ENCODE peak calls at places on chromosomes 16 and 17, in six cellular contexts. One of them, this sample, is unnamed.
A peak's percentile ranks its signal among the peaks of the same experiment; 100 is the strongest.

GRCh38 chr16:86396318-86396882 is 113.9 kb upstream of the FOXF1 start:
- DNase-seq in AG10803: peak; percentile 91
- DNase-seq in stimulated activated CD4-positive, alpha-beta T cell treated with anti-CD3 and anti-CD28 coated beads, TNF-alpha, amount 100 ng/mL, for 48 hours: no peak
- DNase-seq in EH: peak; percentile 91
- DNase-seq in CD4-positive, alpha-beta T cell: no peak
- DNase-seq in mucosa of gallbladder: peak; percentile 55
- DNase-seq in this sample: no peak

GRCh38 chr17:42603318-42603717 is 5.9 kb downstream of the RETREG3 start:
- DNase-seq in AG10803: no peak
- DNase-seq in stimulated activated CD4-positive, alpha-beta T cell treated with anti-CD3 and anti-CD28 coated beads, TNF-alpha, amount 100 ng/mL, for 48 hours: no peak
- DNase-seq in EH: no peak
- DNase-seq in CD4-positive, alpha-beta T cell: no peak
- DNase-seq in mucosa of gallbladder: no peak
- DNase-seq in this sample: no peak

GRCh38 chr16:13885700-13886099 is 34.3 kb upstream of the ERCC4 start:
- DNase-seq in AG10803: no peak
- DNase-seq in stimulated activated CD4-positive, alpha-beta T cell treated with anti-CD3 and anti-CD28 coated beads, TNF-alpha, amount 100 ng/mL, for 48 hours: no peak
- DNase-seq in EH: no peak
- DNase-seq in CD4-positive, alpha-beta T cell: no peak
- DNase-seq in mucosa of gallbladder: no peak
- DNase-seq in this sample: no peak

GRCh38 chr17:81999975-82000802 is 22.5 kb downstream of the CENPX start:
- DNase-seq in AG10803: no peak
- DNase-seq in stimulated activated CD4-positive, alpha-beta T cell treated with anti-CD3 and anti-CD28 coated beads, TNF-alpha, amount 100 ng/mL, for 48 hours: no peak
- DNase-seq in EH: no peak
- DNase-seq in CD4-positive, alpha-beta T cell: no peak
- DNase-seq in mucosa of gallbladder: no peak
- DNase-seq in this sample: no peak

GRCh38 chr17:17235212-17236174 is 1.5 kb downstream of the FLCN start:
- DNase-seq in AG10803: peak; percentile 35
- DNase-seq in stimulated activated CD4-positive, alpha-beta T cell treated with anti-CD3 and anti-CD28 coated beads, TNF-alpha, amount 100 ng/mL, for 48 hours: no peak
- DNase-seq in EH: peak; percentile 58
- DNase-seq in CD4-positive, alpha-beta T cell: no peak
- DNase-seq in mucosa of gallbladder: no peak
- DNase-seq in this sample: no peak

GRCh38 chr16:29994613-29995329 is 646 bp downstream of the HIRIP3 start:
- DNase-seq in AG10803: peak; percentile 33
- DNase-seq in stimulated activated CD4-positive, alpha-beta T cell treated with anti-CD3 and anti-CD28 coated beads, TNF-alpha, amount 100 ng/mL, for 48 hours: peak; percentile 57
- DNase-seq in EH: peak; percentile 91
- DNase-seq in CD4-positive, alpha-beta T cell: peak; percentile 67
- DNase-seq in mucosa of gallbladder: no peak
- DNase-seq in this sample: peak; percentile 73

GRCh38 chr17:83067718-83068261 is 11.6 kb upstream of the METRNL start:
- DNase-seq in AG10803: no peak
- DNase-seq in stimulated activated CD4-positive, alpha-beta T cell treated with anti-CD3 and anti-CD28 coated beads, TNF-alpha, amount 100 ng/mL, for 48 hours: no peak
- DNase-seq in EH: peak; percentile 30
- DNase-seq in CD4-positive, alpha-beta T cell: no peak
- DNase-seq in mucosa of gallbladder: no peak
- DNase-seq in this sample: no peak

GRCh38 chr16:24337013-24337412 is 80.9 kb downstream of the CACNG3 start:
- DNase-seq in AG10803: no peak
- DNase-seq in stimulated activated CD4-positive, alpha-beta T cell treated with anti-CD3 and anti-CD28 coated beads, TNF-alpha, amount 100 ng/mL, for 48 hours: no peak
- DNase-seq in EH: no peak
- DNase-seq in CD4-positive, alpha-beta T cell: no peak
- DNase-seq in mucosa of gallbladder: no peak
- DNase-seq in this sample: no peak

This sample was measured in GM18507.